ENCODE peak calls at places on chromosomes 2 and 18, in ten cellular contexts. E is A549, F is IMR-90, O is GM12878, P is fibroblast of lung, T is PC-3, N is HCT116, V is MM.1S, J is DND-41, C is endothelial cell of umbilical vein. D is an unnamed sample.

GRCh38 chr2:172282944-172283343 is 144.4 kb upstream of the ITGA6 start:
- DNase-seq in E (no peak), F (peak), O (no peak), P (peak), T (peak), N (no peak), V (no peak), J (no peak), C (peak), D (peak)

GRCh38 chr2:228180126-228181097 is 1.1 kb downstream of the SPHKAP start:
- DNase-seq in E (no peak), F (no peak), O (no peak), P (peak), T (no peak), N (no peak), V (no peak), J (no peak), C (no peak), D (no peak)

GRCh38 chr2:10252202-10252601 is 50.5 kb upstream of the HPCAL1 start:
- DNase-seq in E (no peak), F (no peak), O (no peak), P (no peak), T (no peak), N (no peak), V (no peak), J (no peak), C (no peak), D (no peak)

GRCh38 chr2:74128206-74128605 is 19.5 kb downstream of the BOLA3 start:
- DNase-seq in E (no peak), F (peak), O (no peak), P (peak), T (no peak), N (no peak), V (no peak), J (no peak), C (no peak), D (no peak)

GRCh38 chr2:200787351-200788128 is 24.2 kb upstream of the BZW1 start:
- DNase-seq in E (no peak), F (peak), O (no peak), P (peak), T (peak), N (no peak), V (no peak), J (no peak), C (peak), D (peak)

GRCh38 chr2:240983361-240983995 is 14.9 kb upstream of the SNED1 start:
- DNase-seq in E (peak), F (peak), O (no peak), P (peak), T (peak), N (peak), V (no peak), J (peak), C (peak), D (peak)

GRCh38 chr2:20565101-20565622 is 85.7 kb downstream of the HS1BP3 start:
- DNase-seq in E (no peak), F (no peak), O (no peak), P (no peak), T (no peak), N (no peak), V (no peak), J (no peak), C (no peak), D (no peak)

GRCh38 chr18:36364911-36365624 is 67.6 kb downstream of the FHOD3 start:
- DNase-seq in E (no peak), F (no peak), O (no peak), P (no peak), T (no peak), N (no peak), V (no peak), J (no peak), C (no peak), D (no peak)

GRCh38 chr2:51998890-51999289 is 967.0 kb upstream of the NRXN1 start:
- DNase-seq in E (no peak), F (no peak), O (no peak), P (no peak), T (no peak), N (no peak), V (no peak), J (no peak), C (no peak), D (no peak)

GRCh38 chr2:121595012-121595891 is 54.0 kb downstream of the CLASP1 start:
- DNase-seq in E (no peak), F (no peak), O (no peak), P (no peak), T (no peak), N (no peak), V (no peak), J (no peak), C (no peak), D (no peak)

GRCh38 chr2:108942231-108943066 is 46.6 kb downstream of the EDAR start:
- DNase-seq in E (no peak), F (no peak), O (no peak), P (no peak), T (no peak), N (no peak), V (no peak), J (no peak), C (no peak), D (no peak)

GRCh38 chr2:158544998-158545397 is 88.2 kb downstream of the PKP4 start:
- DNase-seq in E (no peak), F (no peak), O (no peak), P (no peak), T (no peak), N (no peak), V (no peak), J (no peak), C (no peak), D (no peak)

GRCh38 chr2:17166506-17166905 is 351.7 kb downstream of the RAD51AP2 start:
- DNase-seq in E (no peak), F (peak), O (no peak), P (peak), T (no peak), N (no peak), V (no peak), J (no peak), C (no peak), D (peak)

GRCh38 chr2:18883626-18884456 is 294.5 kb upstream of the NT5C1B start:
- DNase-seq in E (no peak), F (peak), O (no peak), P (peak), T (peak), N (peak), V (peak), J (no peak), C (no peak), D (no peak)

GRCh38 chr2:134253117-134253704 is 661 bp upstream of the MGAT5 start:
- DNase-seq in E (no peak), F (no peak), O (peak), P (no peak), T (no peak), N (no peak), V (peak), J (no peak), C (no peak), D (no peak)

GRCh38 chr2:39732492-39732891 is 46.6 kb downstream of the THUMPD2 start:
- DNase-seq in E (no peak), F (no peak), O (no peak), P (peak), T (no peak), N (no peak), V (no peak), J (no peak), C (no peak), D (no peak)

GRCh38 chr2:43157506-43158232 is 68.7 kb downstream of the ZFP36L2 start:
- DNase-seq in E (no peak), F (no peak), O (no peak), P (no peak), T (no peak), N (no peak), V (no peak), J (peak), C (no peak), D (no peak)

GRCh38 chr18:24488824-24489493 is 28.5 kb downstream of the HRH4 start:
- DNase-seq in E (peak), F (peak), O (peak), P (peak), T (peak), N (peak), V (peak), J (no peak), C (peak), D (peak)

GRCh38 chr2:9297807-9298206 is 91.2 kb downstream of the ASAP2 start:
- DNase-seq in E (no peak), F (no peak), O (no peak), P (no peak), T (no peak), N (no peak), V (no peak), J (no peak), C (no peak), D (no peak)

GRCh38 chr2:240585101-240585500 is 1.4 kb upstream of the CAPN10 start:
- DNase-seq in E (no peak), F (no peak), O (peak), P (no peak), T (no peak), N (no peak), V (peak), J (no peak), C (no peak), D (no peak)

GRCh38 chr2:88735133-88735532 is 43.7 kb downstream of the RPIA start:
- DNase-seq in E (no peak), F (no peak), O (no peak), P (no peak), T (no peak), N (no peak), V (no peak), J (no peak), C (no peak), D (no peak)

GRCh38 chr2:88735853-88736252 is 44.4 kb downstream of the RPIA start:
- DNase-seq in E (no peak), F (no peak), O (no peak), P (no peak), T (peak), N (peak), V (no peak), J (no peak), C (no peak), D (peak)

GRCh38 chr2:88739985-88740600 is 48.6 kb downstream of the RPIA start:
- DNase-seq in E (peak), F (peak), O (peak), P (peak), T (peak), N (peak), V (peak), J (peak), C (peak), D (peak)

GRCh38 chr2:88737385-88737784 is 45.9 kb downstream of the RPIA start:
- DNase-seq in E (no peak), F (peak), O (no peak), P (no peak), T (no peak), N (no peak), V (no peak), J (no peak), C (peak), D (no peak)

GRCh38 chr2:88738271-88738670 is 46.8 kb downstream of the RPIA start:
- DNase-seq in E (no peak), F (peak), O (no peak), P (peak), T (no peak), N (no peak), V (no peak), J (no peak), C (peak), D (no peak)
- H3K27ac ChIP-seq in E (no peak), F (no peak), O (no peak), P (no peak), T (no peak), N (no peak), V (no peak), J (no peak), C (peak), D (no peak)

GRCh38 chr2:54099370-54099769 is 16.0 kb upstream of the ACYP2 start:
- DNase-seq in E (no peak), F (no peak), O (no peak), P (no peak), T (no peak), N (no peak), V (no peak), J (no peak), C (no peak), D (no peak)
- H3K4me2 ChIP-seq in E (no peak), F (no peak), O (no peak), P (no peak), T (no peak), N (no peak), V (no peak), J (no peak), C (no peak), D (no peak)

GRCh38 chr2:160352492-160352891 is 141.1 kb downstream of the RBMS1 start:
- DNase-seq in E (peak), F (peak), O (no peak), P (peak), T (peak), N (no peak), V (no peak), J (no peak), C (no peak), D (no peak)
- H3K4me3 ChIP-seq in E (peak), F (no peak), O (no peak), P (no peak), T (no peak), N (no peak), V (no peak), J (no peak), C (no peak), D (no peak)

GRCh38 chr2:64838817-64839216 is 150.4 kb upstream of the SLC1A4 start:
- DNase-seq in E (peak), F (peak), O (no peak), P (peak), T (peak), N (peak), V (no peak), J (no peak), C (peak), D (no peak)
- H3K27ac ChIP-seq in E (peak), F (peak), O (no peak), P (peak), T (peak), N (peak), V (no peak), J (no peak), C (no peak), D (no peak)

GRCh38 chr2:45653584-45653983 is 2.1 kb downstream of the PRKCE start:
- DNase-seq in E (no peak), F (no peak), O (no peak), P (no peak), T (no peak), N (no peak), V (no peak), J (no peak), C (no peak), D (no peak)
- H3K4me2 ChIP-seq in E (no peak), F (no peak), O (peak), P (peak), T (peak), N (no peak), V (no peak), J (peak), C (peak), D (peak)

DNA sequence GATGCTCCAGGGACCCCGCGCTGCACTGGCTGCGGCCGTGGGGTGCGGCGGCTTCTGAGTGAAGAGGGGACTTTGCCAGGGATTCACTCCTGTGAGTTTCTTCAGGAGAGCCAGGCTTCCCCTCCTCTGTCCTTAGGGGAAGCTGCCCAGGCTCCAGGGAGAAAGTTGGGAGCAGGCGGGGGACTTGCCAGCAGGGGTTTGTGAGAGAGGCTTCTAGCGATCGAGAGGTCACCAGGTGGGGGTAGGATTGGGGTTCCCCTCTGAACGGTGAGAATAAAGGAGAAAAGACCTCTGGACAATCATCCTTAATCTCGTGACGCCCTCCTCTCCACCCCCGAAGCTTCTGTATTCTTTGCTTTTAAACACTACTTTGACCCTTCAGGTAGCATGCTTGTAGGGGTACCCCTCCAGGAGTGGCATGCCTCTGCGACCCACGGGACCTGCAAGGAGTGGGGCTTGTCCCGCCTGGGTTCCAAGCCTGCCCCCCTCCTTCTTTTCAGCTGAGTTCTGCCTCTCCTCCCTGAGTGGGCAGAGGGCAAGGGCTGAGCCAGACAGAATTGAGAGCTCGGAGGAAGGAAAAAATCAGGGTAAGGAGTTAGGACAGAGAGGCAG is 601 bp downstream of the PROKR1 start:
- DNase-seq in E (no peak), F (no peak), O (no peak), P (no peak), T (no peak), N (no peak), V (no peak), J (no peak), C (no peak), D (no peak)
- H3K4me3 ChIP-seq in E (peak), F (peak), O (no peak), P (no peak), T (peak), N (no peak), V (peak), J (no peak), C (no peak), D (peak)